ENCODE peak calls at places on chromosomes 5 and 9, in five cellular contexts. H is HepG2, J is GM12878, Z is NT2/D1, P is H1. X is an unnamed sample.

GRCh38 chr5:42974546-42974945 is 65.6 kb downstream of the ANXA2R start:
- DNase-seq in P (no peak), H (no peak), J (no peak), Z (no peak), X (no peak)

GRCh38 chr5:32690153-32690552 is 21.0 kb upstream of the NPR3 start:
- DNase-seq in J (no peak), Z (no peak), H (peak; percentile 3), P (no peak), X (no peak)

GRCh38 chr5:174608631-174609097 is 115.7 kb upstream of the MSX2 start:
- DNase-seq in J (no peak), P (no peak), H (no peak), Z (no peak), X (no peak)

GRCh38 chr5:146048994-146049703 is 56.2 kb downstream of the PLAC8L1 start:
- DNase-seq in J (no peak), H (peak; percentile 66), Z (peak; percentile 63), P (no peak), X (peak; percentile 79)

GRCh38 chr9:18568969-18569368 is 95.0 kb downstream of the ADAMTSL1 start:
- DNase-seq in P (no peak), Z (no peak), J (no peak), H (no peak), X (no peak)

GRCh38 chr9:110844121-110844520 is 175.5 kb downstream of the MUSK start:
- DNase-seq in Z (no peak), P (no peak), J (no peak), H (no peak), X (no peak)

GRCh38 chr5:168059111-168059510 is 232.3 kb upstream of the WWC1 start:
- DNase-seq in P (no peak), J (no peak), Z (no peak), H (no peak), X (no peak)

GRCh38 chr5:38330207-38330606 is 71.8 kb downstream of the EGFLAM start:
- DNase-seq in J (no peak), Z (no peak), H (no peak), P (no peak), X (no peak)

GRCh38 chr5:83767409-83767992 is 46.8 kb upstream of the HAPLN1 start:
- DNase-seq in H (no peak), J (no peak), Z (no peak), P (no peak), X (no peak)

GRCh38 chr5:172543484-172544298 is 89.4 kb upstream of the SH3PXD2B start:
- DNase-seq in H (no peak), P (no peak), Z (no peak), J (no peak), X (no peak)

GRCh38 chr5:172541764-172542120 is 87.4 kb upstream of the SH3PXD2B start:
- DNase-seq in H (no peak), P (no peak), J (no peak), Z (no peak), X (no peak)

GRCh38 chr5:172541119-172541763 is 86.9 kb upstream of the SH3PXD2B start:
- DNase-seq in Z (no peak), H (no peak), P (no peak), J (no peak), X (no peak)

GRCh38 chr5:172542651-172543131 is 88.4 kb upstream of the SH3PXD2B start:
- DNase-seq in H (no peak), J (no peak), P (no peak), Z (no peak), X (no peak)

GRCh38 chr5:172540099-172540870 is 86.0 kb upstream of the SH3PXD2B start:
- DNase-seq in Z (no peak), H (no peak), J (no peak), P (no peak), X (no peak)
- TF ChIP-seq SUZ12 in Z (no peak), H (no peak), J (no peak), P (no peak), X (no peak)

DNA sequence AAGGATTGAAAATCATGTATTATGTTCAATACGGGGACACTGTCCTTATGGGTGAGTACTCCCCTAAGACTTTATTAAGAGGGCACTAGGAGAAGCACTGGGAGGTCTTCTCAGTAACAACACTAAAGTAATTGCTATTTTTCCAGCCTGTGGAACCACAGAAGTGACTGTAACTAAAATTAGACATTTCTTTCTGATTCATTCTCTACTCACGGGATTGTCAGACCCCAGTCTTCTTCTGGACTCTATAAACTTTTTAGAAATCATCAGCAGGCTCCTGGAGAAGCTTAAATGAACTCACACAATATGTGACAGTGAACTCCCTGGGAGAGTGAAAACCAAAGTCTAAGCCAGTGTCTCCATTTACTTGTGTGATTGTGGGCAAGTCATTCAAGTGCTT is 14.5 kb downstream of the TLR4 start:
- DNase-seq in P (no peak), J (no peak), H (no peak), Z (no peak), X (no peak)
- TF ChIP-seq SUZ12 in P (no peak), J (no peak), H (no peak), Z (no peak), X (no peak)

GRCh38 chr5:138464388-138465287 is 641 bp upstream of the EGR1 start:
- DNase-seq in Z (peak; percentile 93), P (peak; percentile 93), H (peak; percentile 97), J (peak; percentile 94), X (peak; percentile 94)

GRCh38 chr5:138466900-138467710 is 1.8 kb downstream of the EGR1 start:
- DNase-seq in P (peak; percentile 19), J (no peak), Z (no peak), H (no peak), X (no peak)

GRCh38 chr5:138465288-138466057 is at the start of gene EGR1:
- DNase-seq in P (peak; percentile 78), J (peak; percentile 68), Z (no peak), H (peak; percentile 88), X (peak; percentile 84)

GRCh38 chr5:138467711-138468132 is 2.4 kb downstream of the EGR1 start:
- DNase-seq in Z (no peak), J (no peak), H (no peak), P (no peak), X (no peak)

DNA sequence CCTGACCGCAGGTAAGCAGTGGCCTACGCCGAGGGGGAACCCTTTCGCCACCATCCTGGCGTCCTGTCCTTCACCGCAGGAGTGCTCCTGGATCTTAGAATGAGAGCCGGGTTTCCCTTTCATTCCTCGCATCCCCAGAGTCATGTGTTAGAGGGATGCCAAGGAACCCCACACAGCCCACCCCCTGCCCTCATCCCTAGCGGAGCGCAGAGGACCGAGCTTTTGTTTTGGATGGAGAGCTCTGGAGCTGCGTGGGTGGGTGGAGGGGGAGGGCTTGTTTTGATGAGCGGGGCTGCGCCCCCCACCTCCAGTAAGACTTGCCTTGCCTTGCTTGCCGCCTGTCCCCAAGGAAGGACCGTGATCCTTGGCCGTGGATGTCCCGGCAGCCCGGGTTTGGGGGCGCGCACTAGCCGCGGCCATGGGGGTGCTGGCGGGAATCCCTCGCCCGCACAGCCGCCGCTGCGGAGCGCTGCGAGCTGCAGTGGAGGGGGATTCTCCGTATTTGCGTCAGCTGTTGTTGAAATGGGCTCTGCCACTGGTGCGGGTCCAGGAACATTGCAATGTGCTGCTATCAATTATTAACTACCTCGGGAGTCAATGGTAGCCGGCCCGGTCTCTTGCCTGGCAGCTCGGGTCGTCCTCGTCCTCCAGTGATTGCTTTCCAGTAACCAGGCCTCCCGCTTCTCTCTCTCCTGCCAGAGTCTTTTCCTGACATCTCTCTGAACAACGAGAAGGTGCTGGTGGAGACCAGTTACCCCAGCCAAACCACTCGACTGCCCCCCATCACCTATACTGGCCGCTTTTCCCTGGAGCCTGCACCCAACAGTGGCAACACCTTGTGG is 1.0 kb downstream of the EGR1 start:
- DNase-seq in Z (no peak), J (no peak), H (peak; percentile 84), P (no peak), X (no peak)
- TF ChIP-seq SUZ12 in Z (no peak), J (no peak), H (no peak), P (no peak), X (no peak)

GRCh38 chr9:120928720-120929389 is 2.3 kb upstream of the TRAF1 start:
- DNase-seq in P (no peak), H (peak; percentile 21), J (no peak), Z (no peak), X (peak; percentile 72)

GRCh38 chr9:120932086-120932818 is 5.7 kb upstream of the TRAF1 start:
- DNase-seq in J (no peak), Z (no peak), P (no peak), H (no peak), X (no peak)

GRCh38 chr9:120933310-120934044 is 6.9 kb upstream of the TRAF1 start:
- DNase-seq in P (no peak), H (no peak), J (peak; percentile 69), Z (no peak), X (no peak)

GRCh38 chr9:120929392-120929791 is 2.8 kb upstream of the TRAF1 start:
- DNase-seq in P (no peak), H (no peak), J (no peak), Z (no peak), X (no peak)

GRCh38 chr9:120931278-120932085 is 4.9 kb upstream of the TRAF1 start:
- DNase-seq in H (no peak), J (peak; percentile 93), P (no peak), Z (no peak), X (no peak)
- TF ChIP-seq SUZ12 in H (no peak), J (no peak), P (no peak), Z (no peak), X (no peak)

GRCh38 chr9:125694478-125694877 is 12.5 kb downstream of the MAPKAP1 start:
- DNase-seq in H (peak; percentile 74), J (no peak), P (no peak), Z (peak; percentile 57), X (no peak)

GRCh38 chr9:125685167-125685566 is 21.8 kb downstream of the MAPKAP1 start:
- DNase-seq in H (no peak), J (no peak), P (no peak), Z (no peak), X (no peak)

GRCh38 chr9:125687464-125687863 is 19.5 kb downstream of the MAPKAP1 start:
- DNase-seq in J (no peak), P (no peak), Z (no peak), H (no peak), X (no peak)

GRCh38 chr9:125696106-125696647 is 10.8 kb downstream of the MAPKAP1 start:
- DNase-seq in P (no peak), H (no peak), Z (no peak), J (no peak), X (no peak)

GRCh38 chr9:125690679-125691078 is 16.3 kb downstream of the MAPKAP1 start:
- DNase-seq in H (no peak), P (no peak), J (no peak), Z (no peak), X (no peak)
- TF ChIP-seq SUZ12 in H (no peak), P (no peak), J (no peak), Z (no peak), X (no peak)

X was measured in HEK293T.